ENCODE peak calls at places on chromosomes 11 and 22, in seven cellular contexts. A is IMR-90, W is cardiac muscle cell, R is tibial nerve, V is endothelial cell of umbilical vein, D is lung, F is endodermal cell. I is an unnamed sample. For H3K4me1 and H3K27me3, the result is how much of the 10 kb centered on the place peaks cover.

GRCh38 chr22:32218470-32218869 is 13.6 kb upstream of the RFPL2 start:
- DNase-seq in A (no peak), W (no peak), R (no peak), V (no peak), D (no peak), F (no peak), I (no peak)

GRCh38 chr22:29269230-29269604 is 1.1 kb downstream of the EWSR1 start:
- DNase-seq in A (no peak), W (peak), R (no peak), V (no peak), D (no peak), F (no peak), I (no peak)

GRCh38 chr22:19960491-19961200 is 19.0 kb upstream of the TXNRD2 start:
- DNase-seq in A (no peak), W (no peak), R (no peak), V (no peak), D (no peak), F (no peak), I (no peak)

GRCh38 chr11:107916671-107917241 is 11.5 kb upstream of the RAB39A start:
- DNase-seq in A (no peak), W (peak), R (no peak), V (no peak), D (no peak), F (peak), I (no peak)

GRCh38 chr11:46382644-46383403 is 1.4 kb downstream of the MDK start:
- DNase-seq in A (peak), W (peak), R (no peak), V (peak), D (no peak), F (peak), I (peak)

GRCh38 chr11:59918987-59919589 is 19.1 kb upstream of the OOSP1 start:
- DNase-seq in A (peak), W (peak), R (no peak), V (peak), D (no peak), F (peak), I (peak)

GRCh38 chr11:1877211-1878133 is 14.2 kb downstream of the PRR33 start:
- DNase-seq in A (no peak), W (peak), R (peak), V (no peak), D (no peak), F (no peak), I (no peak)

GRCh38 chr11:57392421-57393105 is 2.1 kb upstream of the PRG2 start:
- DNase-seq in A (no peak), W (no peak), R (no peak), V (no peak), D (no peak), F (no peak), I (no peak)

GRCh38 chr11:36149538-36150242 is 139.5 kb downstream of the COMMD9 start:
- DNase-seq in A (peak), W (peak), R (no peak), V (peak), D (peak), F (peak), I (peak)

GRCh38 chr22:30879398-30879797 is 89.2 kb downstream of the MORC2 start:
- DNase-seq in A (no peak), W (no peak), R (no peak), V (no peak), D (no peak), F (no peak), I (no peak)

GRCh38 chr11:130904380-130904779 is 11.9 kb downstream of the SNX19 start:
- DNase-seq in A (no peak), W (peak), R (no peak), V (no peak), D (no peak), F (no peak), I (no peak)

GRCh38 chr11:110035339-110035738 is 57.9 kb upstream of the ZC3H12C start:
- DNase-seq in A (no peak), W (no peak), R (no peak), V (no peak), D (no peak), F (no peak), I (no peak)

GRCh38 chr11:57116654-57117053 is 65.1 kb upstream of the LRRC55 start:
- DNase-seq in A (peak), W (peak), R (no peak), V (peak), D (no peak), F (peak), I (peak)

GRCh38 chr11:23590909-23591308 is 730.6 kb upstream of the CCDC179 start:
- DNase-seq in A (no peak), W (no peak), R (no peak), V (no peak), D (no peak), F (no peak), I (no peak)

GRCh38 chr11:14374922-14375630 is 16.1 kb upstream of the RRAS2 start:
- DNase-seq in A (no peak), W (no peak), R (no peak), V (no peak), D (no peak), F (peak), I (no peak)

GRCh38 chr11:134584706-134585445 is 172.8 kb upstream of the B3GAT1 start:
- DNase-seq in A (no peak), W (no peak), R (no peak), V (no peak), D (peak), F (no peak), I (peak)

GRCh38 chr11:47185305-47186075 is 744 bp downstream of the PACSIN3 start:
- DNase-seq in A (peak), W (peak), R (no peak), V (peak), D (peak), F (peak), I (no peak)

GRCh38 chr11:44766112-44766971 is 39.6 kb downstream of the TSPAN18 start:
- DNase-seq in A (peak), W (peak), R (no peak), V (peak), D (no peak), F (peak), I (peak)
- H3K4me1 ChIP-seq in A (under half), W (half or more), R (under half), V (under half), D (under half), F (under half), I (under half)

GRCh38 chr11:70486026-70486415 is 87.7 kb downstream of the CTTN start:
- DNase-seq in A (no peak), W (no peak), R (no peak), V (no peak), D (no peak), F (no peak), I (no peak)
- TF ChIP-seq CTCF in A (no peak), W (no peak), R (no peak), V (no peak), D (no peak), F (no peak), I (no peak)

GRCh38 chr11:44633641-44634040 is 68.2 kb downstream of the CD82 start:
- DNase-seq in A (no peak), W (no peak), R (no peak), V (no peak), D (peak), F (peak), I (peak)

GRCh38 chr11:44631831-44632230 is 66.4 kb downstream of the CD82 start:
- DNase-seq in A (no peak), W (no peak), R (no peak), V (no peak), D (peak), F (no peak), I (peak)

GRCh38 chr11:44634401-44635281 is 69.2 kb downstream of the CD82 start:
- DNase-seq in A (peak), W (peak), R (no peak), V (peak), D (peak), F (peak), I (peak)

GRCh38 chr11:44630511-44631210 is 65.2 kb downstream of the CD82 start:
- DNase-seq in A (no peak), W (no peak), R (no peak), V (no peak), D (peak), F (peak), I (peak)

GRCh38 chr11:44632466-44633123 is 67.1 kb downstream of the CD82 start:
- DNase-seq in A (no peak), W (peak), R (no peak), V (peak), D (peak), F (peak), I (peak)
- H3K27me3 ChIP-seq in A (under half), W (under half), R (under half), V (under half), D (under half), F (under half), I (under half)

GRCh38 chr11:12812849-12813248 is 138.6 kb downstream of the TEAD1 start:
- DNase-seq in A (no peak), W (no peak), R (no peak), V (no peak), D (no peak), F (no peak), I (peak)

GRCh38 chr11:12811861-12812260 is 137.6 kb downstream of the TEAD1 start:
- DNase-seq in A (no peak), W (no peak), R (no peak), V (no peak), D (no peak), F (no peak), I (no peak)

GRCh38 chr11:12815931-12816494 is 141.8 kb downstream of the TEAD1 start:
- DNase-seq in A (no peak), W (no peak), R (no peak), V (no peak), D (no peak), F (no peak), I (no peak)

GRCh38 chr11:12815150-12815523 is 140.9 kb downstream of the TEAD1 start:
- DNase-seq in A (no peak), W (no peak), R (no peak), V (peak), D (no peak), F (no peak), I (no peak)

GRCh38 chr11:12813371-12814225 is 139.4 kb downstream of the TEAD1 start:
- DNase-seq in A (peak), W (peak), R (no peak), V (peak), D (no peak), F (no peak), I (peak)
- H3K4me1 ChIP-seq in A (half or more), W (under half), R (half or more), V (under half), D (under half), F (under half), I (under half)

DNA sequence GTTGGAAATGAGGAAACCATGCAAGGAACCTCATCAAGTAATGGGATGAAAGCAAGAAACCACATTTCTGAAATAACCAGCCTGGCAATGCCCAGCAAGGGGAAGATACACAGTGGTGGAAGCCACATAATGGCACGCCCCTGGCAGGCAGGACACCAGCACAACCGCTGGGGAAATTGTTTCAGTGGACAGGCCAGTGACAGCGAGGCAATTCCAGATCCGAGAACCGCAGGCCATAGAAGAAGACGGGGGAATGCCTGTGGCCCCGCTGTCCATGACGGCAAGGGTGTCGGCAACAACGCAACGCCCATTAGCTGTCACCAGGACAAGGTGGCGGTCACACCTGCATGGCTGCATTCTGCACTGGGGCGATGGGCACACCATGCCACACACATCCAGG is 1389.6 kb downstream of the BRD1 start:
- DNase-seq in A (no peak), W (no peak), R (no peak), V (no peak), D (no peak), F (no peak), I (no peak)
- TF ChIP-seq CTCF in A (no peak), W (no peak), R (no peak), V (no peak), D (no peak), F (no peak), I (no peak)

GRCh38 chr11:15535414-15535813 is 420.7 kb downstream of the INSC start:
- DNase-seq in A (no peak), W (no peak), R (no peak), V (no peak), D (no peak), F (no peak), I (no peak)
- H3K27me3 ChIP-seq in A (under half), W (under half), R (under half), V (under half), D (under half), F (under half), I (under half)

I was measured in testis.